ENCODE peak calls at places on chromosomes 11 and 22, in four cellular contexts. One of them, this sample, is unnamed.
A peak's percentile ranks its signal among the peaks of the same experiment; 100 is the strongest.

GRCh38 chr11:35588627-35589026 is 29.6 kb upstream of the FJX1 start:
- DNase-seq in IMR-90: peak; percentile 84
- DNase-seq in A549: no peak
- DNase-seq in K562: no peak
- DNase-seq in this sample: no peak

GRCh38 chr11:67285541-67286498 is 3.3 kb upstream of the ANKRD13D start:
- DNase-seq in K562: no peak
- DNase-seq in IMR-90: no peak
- DNase-seq in A549: no peak
- DNase-seq in this sample: no peak

GRCh38 chr11:102446606-102447005 is 6.0 kb downstream of the TMEM123 start:
- DNase-seq in K562: no peak
- DNase-seq in IMR-90: peak; percentile 79
- DNase-seq in A549: peak; percentile 56
- DNase-seq in this sample: no peak

GRCh38 chr11:30186748-30187147 is 44.1 kb upstream of the FSHB start:
- DNase-seq in K562: no peak
- DNase-seq in IMR-90: no peak
- DNase-seq in A549: no peak
- DNase-seq in this sample: no peak

GRCh38 chr11:109785714-109786113 is 307.5 kb upstream of the ZC3H12C start:
- DNase-seq in IMR-90: peak; percentile 39
- DNase-seq in K562: no peak
- DNase-seq in A549: no peak
- DNase-seq in this sample: no peak

GRCh38 chr11:66958232-66958955 is at the start of gene PC:
- DNase-seq in A549: peak; percentile 100
- DNase-seq in IMR-90: peak; percentile 100
- DNase-seq in K562: peak; percentile 98
- DNase-seq in this sample: peak; percentile 67

GRCh38 chr11:125378596-125378995 is 117.5 kb downstream of the FEZ1 start:
- DNase-seq in K562: no peak
- DNase-seq in A549: no peak
- DNase-seq in IMR-90: no peak
- DNase-seq in this sample: no peak

GRCh38 chr22:23437779-23438178 is 142.3 kb downstream of the IGLL1 start:
- DNase-seq in IMR-90: no peak
- DNase-seq in A549: no peak
- DNase-seq in K562: no peak
- DNase-seq in this sample: no peak

GRCh38 chr11:30478923-30479322 is 107.2 kb downstream of the MPPED2 start:
- DNase-seq in A549: no peak
- DNase-seq in K562: no peak
- DNase-seq in IMR-90: no peak
- DNase-seq in this sample: no peak

GRCh38 chr11:105706025-105706530 is 96.2 kb downstream of the GRIA4 start:
- DNase-seq in A549: no peak
- DNase-seq in K562: no peak
- DNase-seq in IMR-90: no peak
- DNase-seq in this sample: no peak

GRCh38 chr11:133239530-133239929 is 292.8 kb downstream of the OPCML start:
- DNase-seq in A549: no peak
- DNase-seq in K562: no peak
- DNase-seq in IMR-90: no peak
- DNase-seq in this sample: no peak

GRCh38 chr11:119912214-119912613 is 183.2 kb upstream of the NECTIN1 start:
- DNase-seq in IMR-90: no peak
- DNase-seq in K562: no peak
- DNase-seq in A549: no peak
- DNase-seq in this sample: no peak

GRCh38 chr11:126686938-126687337 is 313.6 kb downstream of the KIRREL3 start:
- DNase-seq in K562: no peak
- DNase-seq in A549: no peak
- DNase-seq in IMR-90: no peak
- DNase-seq in this sample: no peak

GRCh38 chr11:70377645-70378044 is 20.7 kb upstream of the CTTN start:
- DNase-seq in A549: no peak
- DNase-seq in IMR-90: no peak
- DNase-seq in K562: no peak
- DNase-seq in this sample: no peak

GRCh38 chr11:47979378-47980092 is 824 bp upstream of the PTPRJ start:
- DNase-seq in K562: no peak
- DNase-seq in IMR-90: no peak
- DNase-seq in A549: peak; percentile 64
- DNase-seq in this sample: no peak

GRCh38 chr11:118012083-118012669 is 26.0 kb downstream of the IL10RA start:
- DNase-seq in IMR-90: peak; percentile 1
- DNase-seq in A549: no peak
- DNase-seq in K562: peak; percentile 39
- DNase-seq in this sample: no peak

GRCh38 chr11:125593113-125593761 is 585 bp downstream of the STT3A start:
- DNase-seq in K562: peak; percentile 64
- DNase-seq in A549: peak; percentile 42
- DNase-seq in IMR-90: peak; percentile 46
- DNase-seq in this sample: no peak

GRCh38 chr11:8331767-8332166 is 68.1 kb upstream of the LMO1 start:
- DNase-seq in IMR-90: no peak
- DNase-seq in A549: no peak
- DNase-seq in K562: no peak
- DNase-seq in this sample: no peak

GRCh38 chr11:78379039-78379670 is 38.5 kb downstream of the GAB2 start:
- DNase-seq in A549: no peak
- DNase-seq in IMR-90: peak; percentile 19
- DNase-seq in K562: no peak
- DNase-seq in this sample: no peak

GRCh38 chr11:66866007-66866406 is 9.1 kb downstream of the LRFN4 start:
- DNase-seq in K562: no peak
- DNase-seq in IMR-90: no peak
- DNase-seq in A549: no peak
- DNase-seq in this sample: no peak

GRCh38 chr11:35420371-35420770 is 1.0 kb upstream of the SLC1A2 start:
- DNase-seq in A549: no peak
- DNase-seq in K562: no peak
- DNase-seq in IMR-90: no peak
- DNase-seq in this sample: no peak

GRCh38 chr11:74023291-74023690 is 14.4 kb upstream of the UCP3 start:
- DNase-seq in A549: no peak
- DNase-seq in K562: no peak
- DNase-seq in IMR-90: no peak
- DNase-seq in this sample: no peak

GRCh38 chr22:47127441-47127871 is 365.0 kb downstream of the TBC1D22A start:
- DNase-seq in IMR-90: no peak
- DNase-seq in K562: no peak
- DNase-seq in A549: no peak
- DNase-seq in this sample: no peak

GRCh38 chr11:57539342-57539741 is 1.9 kb downstream of the SMTNL1 start:
- DNase-seq in K562: no peak
- DNase-seq in IMR-90: no peak
- DNase-seq in A549: no peak
- DNase-seq in this sample: no peak
- TF ChIP-seq ELK1 in K562: no peak
- TF ChIP-seq ELK1 in IMR-90: no peak
- TF ChIP-seq ELK1 in A549: no peak
- TF ChIP-seq ELK1 in this sample: no peak

GRCh38 chr11:44752727-44753126 is 26.0 kb downstream of the TSPAN18 start:
- DNase-seq in K562: no peak
- DNase-seq in IMR-90: no peak
- DNase-seq in A549: no peak
- DNase-seq in this sample: no peak

GRCh38 chr11:44753965-44754645 is 27.3 kb downstream of the TSPAN18 start:
- DNase-seq in IMR-90: no peak
- DNase-seq in K562: no peak
- DNase-seq in A549: no peak
- DNase-seq in this sample: no peak

GRCh38 chr11:44758996-44759395 is 32.2 kb downstream of the TSPAN18 start:
- DNase-seq in K562: no peak
- DNase-seq in A549: no peak
- DNase-seq in IMR-90: no peak
- DNase-seq in this sample: no peak

GRCh38 chr11:44754876-44755552 is 28.3 kb downstream of the TSPAN18 start:
- DNase-seq in IMR-90: no peak
- DNase-seq in K562: no peak
- DNase-seq in A549: no peak
- DNase-seq in this sample: no peak

DNA sequence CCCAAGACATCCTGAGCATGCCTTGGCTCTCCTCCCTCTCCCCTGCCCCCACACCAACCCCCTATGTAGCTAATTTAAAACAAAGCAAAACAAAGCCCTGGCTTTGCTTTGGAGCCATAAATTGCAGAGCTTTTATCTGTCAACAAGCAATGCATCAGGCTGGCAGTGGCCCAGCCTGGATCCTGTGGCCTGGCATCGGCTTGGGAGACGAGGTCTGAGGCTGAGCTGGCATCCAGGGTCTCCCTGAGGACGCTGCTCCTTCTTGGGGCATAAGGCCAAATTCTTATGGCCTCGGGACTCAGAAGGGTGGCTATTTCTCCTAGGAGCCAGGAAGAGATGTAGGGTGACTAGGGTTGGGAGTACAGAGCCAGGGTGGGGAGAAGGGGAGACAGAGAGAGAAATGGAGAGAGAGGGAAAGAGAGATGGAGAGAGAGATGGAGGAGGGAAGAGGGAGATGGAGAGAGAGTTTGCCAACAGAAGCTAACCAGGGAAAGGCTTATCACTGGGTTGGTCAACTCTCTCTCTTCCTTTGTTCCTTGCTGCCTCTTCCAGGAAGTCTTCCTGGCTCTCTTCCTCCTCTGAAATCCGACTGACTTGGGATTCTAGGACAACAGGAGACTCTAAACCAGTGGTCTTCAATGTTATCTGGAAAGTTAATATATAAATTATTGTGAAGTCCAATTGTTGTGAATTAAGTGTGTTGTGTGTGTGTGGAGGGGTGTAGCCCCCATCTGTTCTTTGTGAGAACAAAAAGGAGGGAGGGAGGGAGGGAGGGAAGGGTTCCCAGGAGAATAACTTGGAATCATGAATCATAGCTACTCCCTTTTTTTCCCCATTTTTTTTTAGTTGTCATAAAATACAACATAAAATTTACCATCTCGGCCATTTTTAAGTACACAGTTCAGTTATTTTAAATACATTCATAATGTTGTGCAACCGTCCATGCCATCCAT is 29.1 kb downstream of the TSPAN18 start:
- DNase-seq in K562: no peak
- DNase-seq in A549: no peak
- DNase-seq in IMR-90: no peak
- DNase-seq in this sample: no peak
- TF ChIP-seq ELK1 in K562: no peak
- TF ChIP-seq ELK1 in A549: no peak
- TF ChIP-seq ELK1 in IMR-90: no peak
- TF ChIP-seq ELK1 in this sample: no peak

GRCh38 chr11:56394381-56394780 is 18.1 kb upstream of the OR5AL1 start:
- DNase-seq in IMR-90: no peak
- DNase-seq in K562: no peak
- DNase-seq in A549: no peak
- DNase-seq in this sample: no peak

DNA sequence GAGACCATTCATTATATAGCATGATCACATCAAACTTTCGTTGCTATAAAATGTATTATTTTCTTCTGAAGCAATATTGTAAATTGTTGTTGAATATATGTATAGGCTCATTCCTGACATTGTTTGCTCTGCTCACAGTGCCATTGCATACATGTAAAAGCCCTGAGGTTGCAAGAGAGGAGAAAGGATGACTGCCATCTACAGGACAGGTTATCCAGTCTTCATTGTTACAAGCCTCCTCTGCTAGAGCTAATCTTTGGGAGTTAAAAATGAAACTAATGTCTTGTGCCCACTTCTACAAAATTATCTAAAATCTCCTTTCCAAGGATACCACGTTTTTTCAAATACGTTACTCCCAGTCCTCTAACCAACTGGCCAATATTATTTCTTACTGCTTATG is 16.4 kb upstream of the OR5AL1 start:
- DNase-seq in A549: no peak
- DNase-seq in K562: no peak
- DNase-seq in IMR-90: no peak
- DNase-seq in this sample: no peak
- TF ChIP-seq ELK1 in A549: no peak
- TF ChIP-seq ELK1 in K562: no peak
- TF ChIP-seq ELK1 in IMR-90: no peak
- TF ChIP-seq ELK1 in this sample: no peak

GRCh38 chr22:19879996-19880785 is 25.5 kb upstream of the GNB1L start:
- DNase-seq in K562: no peak
- DNase-seq in A549: no peak
- DNase-seq in IMR-90: no peak
- DNase-seq in this sample: no peak

GRCh38 chr22:19880786-19881569 is 26.3 kb upstream of the GNB1L start:
- DNase-seq in K562: peak; percentile 87
- DNase-seq in A549: peak; percentile 94
- DNase-seq in IMR-90: peak; percentile 94
- DNase-seq in this sample: no peak

GRCh38 chr22:19884954-19885751 is 30.5 kb upstream of the GNB1L start:
- DNase-seq in IMR-90: no peak
- DNase-seq in K562: no peak
- DNase-seq in A549: no peak
- DNase-seq in this sample: no peak

GRCh38 chr22:19884161-19884953 is 29.7 kb upstream of the GNB1L start:
- DNase-seq in IMR-90: no peak
- DNase-seq in A549: no peak
- DNase-seq in K562: no peak
- DNase-seq in this sample: no peak

GRCh38 chr22:19882446-19883381 is 28.0 kb upstream of the GNB1L start:
- DNase-seq in K562: no peak
- DNase-seq in A549: no peak
- DNase-seq in IMR-90: no peak
- DNase-seq in this sample: no peak
- TF ChIP-seq ELK1 in K562: no peak
- TF ChIP-seq ELK1 in A549: no peak
- TF ChIP-seq ELK1 in IMR-90: no peak
- TF ChIP-seq ELK1 in this sample: no peak

GRCh38 chr22:31520036-31520435 is 23.7 kb downstream of the SFI1 start:
- DNase-seq in A549: no peak
- DNase-seq in IMR-90: no peak
- DNase-seq in K562: no peak
- DNase-seq in this sample: no peak
- TF ChIP-seq ELK1 in A549: no peak
- TF ChIP-seq ELK1 in IMR-90: no peak
- TF ChIP-seq ELK1 in K562: no peak
- TF ChIP-seq ELK1 in this sample: no peak

DNA sequence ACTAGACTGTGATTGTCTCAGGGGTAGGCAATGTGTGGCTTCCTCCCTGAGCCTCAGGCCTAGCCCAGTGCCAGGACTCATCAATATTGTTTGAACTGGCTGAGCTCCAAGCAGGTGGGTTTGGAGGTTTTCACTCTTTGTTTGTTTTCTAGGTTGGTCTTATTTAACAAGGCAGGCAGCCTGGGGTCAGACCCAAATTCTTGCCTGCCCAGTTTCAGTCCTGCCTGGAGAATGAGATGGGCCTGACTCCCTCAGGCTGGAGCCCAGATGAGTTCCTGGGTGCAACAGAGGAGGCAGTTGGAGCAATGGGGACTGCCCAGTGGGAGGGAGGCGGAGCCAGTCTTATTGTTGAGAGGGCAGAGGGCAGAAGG is 28.3 kb upstream of the TP53I11 start:
- DNase-seq in IMR-90: no peak
- DNase-seq in K562: no peak
- DNase-seq in A549: peak; percentile 91
- DNase-seq in this sample: no peak
- TF ChIP-seq ELK1 in IMR-90: no peak
- TF ChIP-seq ELK1 in K562: no peak
- TF ChIP-seq ELK1 in A549: no peak
- TF ChIP-seq ELK1 in this sample: no peak